ENCODE peak calls at places on chromosomes 12 and 14, in eight cellular contexts. One of them, this sample, is unnamed.
A peak's percentile ranks its signal among the peaks of the same experiment; 100 is the strongest.

GRCh38 chr12:95004610-95005009 is 1.1 kb upstream of the NDUFA12 start:
- DNase-seq in mammary epithelial cell: no peak
- DNase-seq in esophagus squamous epithelium: no peak
- DNase-seq in brain microvascular endothelial cell: no peak
- DNase-seq in aorta: no peak
- DNase-seq in CD4-positive, alpha-beta T cell: no peak
- DNase-seq in prostate gland: no peak
- DNase-seq in heart left ventricle: no peak
- DNase-seq in this sample: no peak

GRCh38 chr12:5871741-5872140 is 73.3 kb downstream of the ANO2 start:
- DNase-seq in mammary epithelial cell: no peak
- DNase-seq in esophagus squamous epithelium: no peak
- DNase-seq in brain microvascular endothelial cell: no peak
- DNase-seq in aorta: no peak
- DNase-seq in CD4-positive, alpha-beta T cell: no peak
- DNase-seq in prostate gland: no peak
- DNase-seq in heart left ventricle: no peak
- DNase-seq in this sample: no peak

GRCh38 chr12:11688831-11689230 is 39.4 kb downstream of the ETV6 start:
- DNase-seq in mammary epithelial cell: no peak
- DNase-seq in esophagus squamous epithelium: no peak
- DNase-seq in brain microvascular endothelial cell: no peak
- DNase-seq in aorta: no peak
- DNase-seq in CD4-positive, alpha-beta T cell: no peak
- DNase-seq in prostate gland: no peak
- DNase-seq in heart left ventricle: no peak
- DNase-seq in this sample: no peak

GRCh38 chr12:106139422-106140141 is 828 bp upstream of the NUAK1 start:
- DNase-seq in mammary epithelial cell: peak; percentile 66
- DNase-seq in esophagus squamous epithelium: no peak
- DNase-seq in brain microvascular endothelial cell: peak; percentile 67
- DNase-seq in aorta: peak; percentile 95
- DNase-seq in CD4-positive, alpha-beta T cell: no peak
- DNase-seq in prostate gland: peak; percentile 75
- DNase-seq in heart left ventricle: peak; percentile 91
- DNase-seq in this sample: peak; percentile 60

GRCh38 chr12:112466011-112466422 is 47.3 kb downstream of the PTPN11 start:
- DNase-seq in mammary epithelial cell: no peak
- DNase-seq in esophagus squamous epithelium: no peak
- DNase-seq in brain microvascular endothelial cell: no peak
- DNase-seq in aorta: no peak
- DNase-seq in CD4-positive, alpha-beta T cell: no peak
- DNase-seq in prostate gland: no peak
- DNase-seq in heart left ventricle: no peak
- DNase-seq in this sample: no peak

GRCh38 chr12:26906024-26906423 is 31.8 kb downstream of the INTS13 start:
- DNase-seq in mammary epithelial cell: no peak
- DNase-seq in esophagus squamous epithelium: no peak
- DNase-seq in brain microvascular endothelial cell: no peak
- DNase-seq in aorta: no peak
- DNase-seq in CD4-positive, alpha-beta T cell: no peak
- DNase-seq in prostate gland: no peak
- DNase-seq in heart left ventricle: no peak
- DNase-seq in this sample: no peak

GRCh38 chr14:95765016-95765415 is 51.1 kb upstream of the TCL1A start:
- DNase-seq in mammary epithelial cell: no peak
- DNase-seq in esophagus squamous epithelium: no peak
- DNase-seq in brain microvascular endothelial cell: no peak
- DNase-seq in aorta: no peak
- DNase-seq in CD4-positive, alpha-beta T cell: no peak
- DNase-seq in prostate gland: no peak
- DNase-seq in heart left ventricle: no peak
- DNase-seq in this sample: no peak

GRCh38 chr14:68781161-68782021 is 11.5 kb downstream of the ZFP36L1 start:
- DNase-seq in mammary epithelial cell: no peak
- DNase-seq in esophagus squamous epithelium: no peak
- DNase-seq in brain microvascular endothelial cell: no peak
- DNase-seq in aorta: no peak
- DNase-seq in CD4-positive, alpha-beta T cell: peak; percentile 58
- DNase-seq in prostate gland: no peak
- DNase-seq in heart left ventricle: peak; percentile 26
- DNase-seq in this sample: no peak

GRCh38 chr12:54136844-54137580 is 51.8 kb downstream of the SMUG1 start:
- DNase-seq in mammary epithelial cell: no peak
- DNase-seq in esophagus squamous epithelium: no peak
- DNase-seq in brain microvascular endothelial cell: no peak
- DNase-seq in aorta: peak; percentile 44
- DNase-seq in CD4-positive, alpha-beta T cell: no peak
- DNase-seq in prostate gland: no peak
- DNase-seq in heart left ventricle: no peak
- DNase-seq in this sample: no peak

GRCh38 chr12:92078167-92079053 is 67.2 kb downstream of the BTG1 start:
- DNase-seq in mammary epithelial cell: peak; percentile 97
- DNase-seq in esophagus squamous epithelium: no peak
- DNase-seq in brain microvascular endothelial cell: peak; percentile 98
- DNase-seq in aorta: no peak
- DNase-seq in CD4-positive, alpha-beta T cell: no peak
- DNase-seq in prostate gland: no peak
- DNase-seq in heart left ventricle: no peak
- DNase-seq in this sample: no peak

GRCh38 chr14:37340353-37340752 is 142.6 kb downstream of the MIPOL1 start:
- DNase-seq in mammary epithelial cell: no peak
- DNase-seq in esophagus squamous epithelium: no peak
- DNase-seq in brain microvascular endothelial cell: no peak
- DNase-seq in aorta: no peak
- DNase-seq in CD4-positive, alpha-beta T cell: no peak
- DNase-seq in prostate gland: no peak
- DNase-seq in heart left ventricle: no peak
- DNase-seq in this sample: no peak

GRCh38 chr14:63652406-63652805 is 10.7 kb upstream of the WDR89 start:
- DNase-seq in mammary epithelial cell: no peak
- DNase-seq in esophagus squamous epithelium: no peak
- DNase-seq in brain microvascular endothelial cell: no peak
- DNase-seq in aorta: no peak
- DNase-seq in CD4-positive, alpha-beta T cell: no peak
- DNase-seq in prostate gland: no peak
- DNase-seq in heart left ventricle: no peak
- DNase-seq in this sample: no peak

GRCh38 chr14:58061581-58061980 is 90.4 kb downstream of the ARMH4 start:
- DNase-seq in mammary epithelial cell: no peak
- DNase-seq in esophagus squamous epithelium: no peak
- DNase-seq in brain microvascular endothelial cell: no peak
- DNase-seq in aorta: no peak
- DNase-seq in CD4-positive, alpha-beta T cell: no peak
- DNase-seq in prostate gland: no peak
- DNase-seq in heart left ventricle: no peak
- DNase-seq in this sample: peak; percentile 44

GRCh38 chr14:58055497-58055896 is 96.5 kb downstream of the ARMH4 start:
- DNase-seq in mammary epithelial cell: no peak
- DNase-seq in esophagus squamous epithelium: no peak
- DNase-seq in brain microvascular endothelial cell: no peak
- DNase-seq in aorta: no peak
- DNase-seq in CD4-positive, alpha-beta T cell: no peak
- DNase-seq in prostate gland: no peak
- DNase-seq in heart left ventricle: no peak
- DNase-seq in this sample: no peak

GRCh38 chr14:58059121-58059520 is 92.9 kb downstream of the ARMH4 start:
- DNase-seq in mammary epithelial cell: no peak
- DNase-seq in esophagus squamous epithelium: no peak
- DNase-seq in brain microvascular endothelial cell: no peak
- DNase-seq in aorta: no peak
- DNase-seq in CD4-positive, alpha-beta T cell: no peak
- DNase-seq in prostate gland: no peak
- DNase-seq in heart left ventricle: no peak
- DNase-seq in this sample: no peak

GRCh38 chr14:58060898-58061297 is 91.1 kb downstream of the ARMH4 start:
- DNase-seq in mammary epithelial cell: no peak
- DNase-seq in esophagus squamous epithelium: no peak
- DNase-seq in brain microvascular endothelial cell: no peak
- DNase-seq in aorta: no peak
- DNase-seq in CD4-positive, alpha-beta T cell: no peak
- DNase-seq in prostate gland: no peak
- DNase-seq in heart left ventricle: no peak
- DNase-seq in this sample: no peak

GRCh38 chr14:58060077-58060476 is 91.9 kb downstream of the ARMH4 start:
- DNase-seq in mammary epithelial cell: peak; percentile 28
- DNase-seq in esophagus squamous epithelium: no peak
- DNase-seq in brain microvascular endothelial cell: no peak
- DNase-seq in aorta: no peak
- DNase-seq in CD4-positive, alpha-beta T cell: no peak
- DNase-seq in prostate gland: no peak
- DNase-seq in heart left ventricle: no peak
- DNase-seq in this sample: no peak
- H3K27ac ChIP-seq in mammary epithelial cell: no peak overlapping the region
- H3K27ac ChIP-seq in esophagus squamous epithelium: no peak overlapping the region
- H3K27ac ChIP-seq in brain microvascular endothelial cell: no peak overlapping the region
- H3K27ac ChIP-seq in aorta: no peak overlapping the region
- H3K27ac ChIP-seq in CD4-positive, alpha-beta T cell: no peak overlapping the region
- H3K27ac ChIP-seq in prostate gland: no peak overlapping the region
- H3K27ac ChIP-seq in heart left ventricle: no peak overlapping the region
- H3K27ac ChIP-seq in this sample: no peak overlapping the region

GRCh38 chr12:64756371-64756770 is 2.8 kb downstream of the GNS start:
- DNase-seq in mammary epithelial cell: no peak
- DNase-seq in esophagus squamous epithelium: no peak
- DNase-seq in brain microvascular endothelial cell: no peak
- DNase-seq in aorta: no peak
- DNase-seq in CD4-positive, alpha-beta T cell: no peak
- DNase-seq in prostate gland: no peak
- DNase-seq in heart left ventricle: no peak
- DNase-seq in this sample: no peak

GRCh38 chr12:64757778-64758177 is 1.4 kb downstream of the GNS start:
- DNase-seq in mammary epithelial cell: no peak
- DNase-seq in esophagus squamous epithelium: no peak
- DNase-seq in brain microvascular endothelial cell: no peak
- DNase-seq in aorta: no peak
- DNase-seq in CD4-positive, alpha-beta T cell: no peak
- DNase-seq in prostate gland: no peak
- DNase-seq in heart left ventricle: no peak
- DNase-seq in this sample: no peak

GRCh38 chr12:64759035-64759894 is at the start of gene GNS:
- DNase-seq in mammary epithelial cell: peak; percentile 93
- DNase-seq in esophagus squamous epithelium: peak; percentile 70
- DNase-seq in brain microvascular endothelial cell: peak; percentile 86
- DNase-seq in aorta: peak; percentile 99
- DNase-seq in CD4-positive, alpha-beta T cell: peak; percentile 88
- DNase-seq in prostate gland: peak; percentile 96
- DNase-seq in heart left ventricle: peak; percentile 98
- DNase-seq in this sample: peak; percentile 96

DNA sequence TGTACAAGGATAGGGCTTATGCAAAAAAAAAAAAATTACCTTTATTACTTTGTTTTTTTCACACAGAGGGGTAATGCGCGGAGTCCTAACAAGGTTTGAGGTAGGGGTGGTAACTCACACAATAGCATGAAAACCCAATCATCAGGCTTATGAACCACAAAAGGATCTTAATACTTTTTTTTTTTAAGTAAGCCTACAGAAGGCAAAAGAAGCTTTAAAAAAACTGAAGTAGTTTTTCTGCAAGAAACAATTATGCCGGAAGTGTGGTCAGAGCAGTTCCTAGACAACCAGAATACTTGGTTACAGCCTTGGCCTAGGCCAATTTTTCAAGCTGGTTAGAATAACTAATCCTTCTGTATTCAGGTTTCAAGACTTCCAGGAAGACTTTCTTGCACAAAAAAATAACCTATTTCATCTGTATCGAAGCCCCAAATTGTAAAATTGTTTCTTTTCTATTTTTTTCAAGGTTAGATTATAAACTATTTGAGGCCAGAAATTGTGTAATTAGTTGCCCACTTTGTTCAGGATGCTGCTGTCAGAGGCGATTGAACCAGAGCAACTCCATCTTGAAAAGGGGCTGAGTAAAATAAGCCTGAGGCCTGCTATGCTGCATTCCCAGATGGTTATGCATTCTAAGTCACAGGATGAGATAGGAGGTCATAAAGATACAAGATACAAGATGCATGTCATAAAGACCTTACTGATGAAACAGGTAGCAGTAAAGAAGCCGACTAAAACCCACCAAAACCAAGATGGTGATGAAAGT is 1.8 kb upstream of the GNS start:
- DNase-seq in mammary epithelial cell: no peak
- DNase-seq in esophagus squamous epithelium: no peak
- DNase-seq in brain microvascular endothelial cell: no peak
- DNase-seq in aorta: no peak
- DNase-seq in CD4-positive, alpha-beta T cell: no peak
- DNase-seq in prostate gland: no peak
- DNase-seq in heart left ventricle: no peak
- DNase-seq in this sample: no peak
- H3K27ac ChIP-seq in mammary epithelial cell: no peak overlapping the region
- H3K27ac ChIP-seq in esophagus squamous epithelium: no peak overlapping the region
- H3K27ac ChIP-seq in brain microvascular endothelial cell: no peak overlapping the region
- H3K27ac ChIP-seq in aorta: no peak overlapping the region
- H3K27ac ChIP-seq in CD4-positive, alpha-beta T cell: no peak overlapping the region
- H3K27ac ChIP-seq in prostate gland: no peak overlapping the region
- H3K27ac ChIP-seq in heart left ventricle: no peak overlapping the region
- H3K27ac ChIP-seq in this sample: no peak overlapping the region

DNA sequence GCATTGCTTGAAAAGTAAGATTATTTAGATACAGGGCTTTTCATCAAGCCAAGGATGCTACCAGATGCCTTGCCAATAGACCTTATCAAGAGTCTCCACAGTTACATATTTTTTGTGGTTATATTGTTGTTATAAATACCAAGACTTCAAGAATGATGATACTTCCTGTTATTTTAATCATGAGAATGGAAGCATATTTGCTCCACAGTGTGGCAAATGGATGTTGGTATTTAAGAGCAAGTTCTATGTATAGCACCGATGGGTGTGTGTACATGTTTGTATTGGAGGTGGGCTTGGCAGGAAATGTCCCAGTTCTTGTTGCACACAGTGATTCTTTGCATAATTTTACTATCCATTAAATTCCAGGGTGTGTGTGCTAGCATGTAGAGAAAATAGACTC is 4.4 kb upstream of the NID2 start:
- DNase-seq in mammary epithelial cell: no peak
- DNase-seq in esophagus squamous epithelium: no peak
- DNase-seq in brain microvascular endothelial cell: peak; percentile 41
- DNase-seq in aorta: no peak
- DNase-seq in CD4-positive, alpha-beta T cell: no peak
- DNase-seq in prostate gland: no peak
- DNase-seq in heart left ventricle: no peak
- DNase-seq in this sample: no peak
- H3K27ac ChIP-seq in mammary epithelial cell: no peak overlapping the region
- H3K27ac ChIP-seq in esophagus squamous epithelium: no peak overlapping the region
- H3K27ac ChIP-seq in brain microvascular endothelial cell: peak overlapping the region; percentile 70
- H3K27ac ChIP-seq in aorta: no peak overlapping the region
- H3K27ac ChIP-seq in CD4-positive, alpha-beta T cell: no peak overlapping the region
- H3K27ac ChIP-seq in prostate gland: no peak overlapping the region
- H3K27ac ChIP-seq in heart left ventricle: no peak overlapping the region
- H3K27ac ChIP-seq in this sample: no peak overlapping the region

DNA sequence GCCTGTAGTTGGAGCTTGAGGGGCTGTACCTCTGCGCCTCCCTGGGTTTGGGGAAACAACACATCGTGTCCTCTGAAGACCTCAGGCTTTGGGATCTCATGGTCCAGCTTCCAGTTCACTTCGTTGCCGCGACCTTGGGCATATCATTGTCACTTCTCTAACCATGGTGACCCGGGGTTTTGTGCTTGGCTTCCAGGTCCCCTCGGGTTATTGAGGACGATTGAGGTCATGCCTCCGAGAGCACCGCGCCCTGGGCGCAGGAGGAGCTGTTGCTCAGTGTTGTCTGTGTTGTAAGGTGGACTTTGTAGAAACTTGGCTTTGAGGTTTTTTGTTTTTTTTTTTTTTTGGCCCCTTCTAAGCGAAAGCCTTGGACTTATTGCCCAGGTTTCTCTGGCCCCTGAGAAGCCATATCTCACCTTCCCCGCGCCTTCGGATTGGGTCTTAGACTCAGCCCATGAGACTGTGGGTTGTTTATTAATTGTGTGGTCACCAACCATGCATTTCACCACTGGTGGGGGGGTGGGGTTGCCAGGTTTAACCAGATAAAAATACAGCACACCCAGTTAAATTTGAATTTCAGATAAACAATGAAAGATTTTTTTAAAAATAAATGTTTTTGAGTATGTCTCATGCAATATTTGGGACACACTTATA is 2.6 kb downstream of the BCL7A start:
- DNase-seq in mammary epithelial cell: peak; percentile 35
- DNase-seq in esophagus squamous epithelium: no peak
- DNase-seq in brain microvascular endothelial cell: no peak
- DNase-seq in aorta: no peak
- DNase-seq in CD4-positive, alpha-beta T cell: no peak
- DNase-seq in prostate gland: no peak
- DNase-seq in heart left ventricle: no peak
- DNase-seq in this sample: no peak
- H3K27ac ChIP-seq in mammary epithelial cell: peak overlapping the region; percentile 77
- H3K27ac ChIP-seq in esophagus squamous epithelium: peak overlapping the region; percentile 82
- H3K27ac ChIP-seq in brain microvascular endothelial cell: no peak overlapping the region
- H3K27ac ChIP-seq in aorta: peak overlapping the region; percentile 45
- H3K27ac ChIP-seq in CD4-positive, alpha-beta T cell: no peak overlapping the region
- H3K27ac ChIP-seq in prostate gland: peak overlapping the region; percentile 91
- H3K27ac ChIP-seq in heart left ventricle: peak overlapping the region; percentile 87
- H3K27ac ChIP-seq in this sample: peak overlapping the region; percentile 86